ENCODE peak calls at places on chromosomes 5 and 9, in nine cellular contexts. X, I, H, Q, F, A, Z, K and V are unnamed samples.
A peak's percentile ranks its signal among the peaks of the same experiment; 100 is the strongest.

GRCh38 chr5:31889131-31889561 is 250.2 kb downstream of the PDZD2 start:
- DNase-seq in Z (no peak), K (no peak), I (no peak), H (no peak), A (no peak), X (no peak), F (no peak), Q (no peak), V (peak; percentile 6)

GRCh38 chr9:134983094-134983493 is 65.4 kb upstream of the FCN1 start:
- DNase-seq in F (peak; percentile 11), Z (no peak), I (no peak), K (no peak), X (no peak), A (peak; percentile 44), Q (no peak), H (peak; percentile 58), V (no peak)

GRCh38 chr5:53381-54174 is 38.4 kb upstream of the PLEKHG4B start:
- DNase-seq in K (no peak), Q (no peak), A (no peak), I (peak; percentile 60), F (peak; percentile 37), X (no peak), H (no peak), Z (no peak), V (no peak)

GRCh38 chr9:95516736-95517558 is at the start of gene PTCH1:
- DNase-seq in K (peak; percentile 45), X (peak; percentile 36), I (peak; percentile 47), H (peak; percentile 36), F (peak; percentile 72), A (peak; percentile 81), Z (no peak), Q (no peak), V (peak; percentile 55)

GRCh38 chr9:105127863-105128220 is 116.6 kb upstream of the SLC44A1 start:
- DNase-seq in K (peak; percentile 36), H (no peak), A (no peak), Q (no peak), I (no peak), F (peak; percentile 81), X (no peak), Z (no peak), V (no peak)

GRCh38 chr5:38515648-38516047 is 40.8 kb downstream of the LIFR start:
- DNase-seq in Q (no peak), Z (no peak), X (no peak), I (no peak), A (no peak), K (no peak), H (no peak), F (peak; percentile 61), V (peak; percentile 39)

GRCh38 chr9:89038354-89039091 is 47.3 kb downstream of the S1PR3 start:
- DNase-seq in K (no peak), Z (peak; percentile 73), X (no peak), H (no peak), F (peak; percentile 95), I (no peak), Q (peak; percentile 22), A (no peak), V (peak; percentile 98)

GRCh38 chr5:108380531-108381021 is 1.3 kb downstream of the FBXL17 start:
- DNase-seq in K (peak; percentile 31), X (peak; percentile 71), Q (peak; percentile 72), A (peak; percentile 88), Z (no peak), H (peak; percentile 63), F (peak; percentile 49), I (peak; percentile 42), V (peak; percentile 27)

GRCh38 chr5:110371725-110372041 is 354.8 kb downstream of the TMEM232 start:
- DNase-seq in H (no peak), A (no peak), K (no peak), I (no peak), Z (no peak), Q (no peak), F (no peak), X (no peak), V (no peak)

GRCh38 chr5:90022002-90022710 is 387.4 kb downstream of the CETN3 start:
- DNase-seq in Z (no peak), F (peak; percentile 52), H (no peak), A (no peak), X (no peak), Q (no peak), I (no peak), K (no peak), V (peak; percentile 27)

GRCh38 chr9:95105519-95106287 is 211.8 kb downstream of the FANCC start:
- DNase-seq in X (no peak), Q (no peak), F (no peak), H (no peak), A (peak; percentile 46), K (peak; percentile 44), I (no peak), Z (peak; percentile 81), V (no peak)

GRCh38 chr5:82352146-82352791 is 74.1 kb upstream of the RPS23 start:
- DNase-seq in F (no peak), I (no peak), H (no peak), K (no peak), A (no peak), X (no peak), Q (no peak), Z (peak; percentile 17), V (no peak)
- TF ChIP-seq CTCF in F (no peak), I (no peak), H (no peak), K (no peak), A (no peak), X (no peak), Q (no peak), Z (no peak), V (no peak)

DNA sequence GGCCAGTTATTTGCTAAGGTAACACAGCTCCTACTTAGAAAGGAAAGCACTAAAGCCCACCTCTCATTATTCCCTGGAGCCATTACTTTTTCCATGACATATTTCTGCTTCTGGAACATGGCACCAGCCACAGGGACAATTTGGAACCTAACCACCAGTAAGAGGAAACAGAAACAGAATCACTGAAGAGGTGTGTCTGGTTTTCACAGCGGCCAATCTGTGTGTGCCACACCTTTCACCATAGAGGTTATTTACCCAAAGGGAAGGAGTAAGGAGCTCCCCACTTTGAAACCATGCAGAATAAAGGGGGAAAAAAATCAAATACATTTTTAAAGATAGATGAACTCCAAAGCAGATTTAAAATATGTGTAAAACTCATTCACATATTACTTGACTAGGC is 21.1 kb downstream of the PRUNE2 start:
- DNase-seq in Q (no peak), X (no peak), K (no peak), A (no peak), Z (no peak), F (no peak), I (no peak), H (no peak), V (no peak)
- H3K4me1 ChIP-seq in Q (no peaks in the 10 kb centered on the region), X (no peaks in the 10 kb centered on the region), K (no peaks in the 10 kb centered on the region), A (no peaks in the 10 kb centered on the region), Z (no peaks in the 10 kb centered on the region), F (no peaks in the 10 kb centered on the region), I (no peaks in the 10 kb centered on the region), H (no peaks in the 10 kb centered on the region), V (no peaks in the 10 kb centered on the region)

DNA sequence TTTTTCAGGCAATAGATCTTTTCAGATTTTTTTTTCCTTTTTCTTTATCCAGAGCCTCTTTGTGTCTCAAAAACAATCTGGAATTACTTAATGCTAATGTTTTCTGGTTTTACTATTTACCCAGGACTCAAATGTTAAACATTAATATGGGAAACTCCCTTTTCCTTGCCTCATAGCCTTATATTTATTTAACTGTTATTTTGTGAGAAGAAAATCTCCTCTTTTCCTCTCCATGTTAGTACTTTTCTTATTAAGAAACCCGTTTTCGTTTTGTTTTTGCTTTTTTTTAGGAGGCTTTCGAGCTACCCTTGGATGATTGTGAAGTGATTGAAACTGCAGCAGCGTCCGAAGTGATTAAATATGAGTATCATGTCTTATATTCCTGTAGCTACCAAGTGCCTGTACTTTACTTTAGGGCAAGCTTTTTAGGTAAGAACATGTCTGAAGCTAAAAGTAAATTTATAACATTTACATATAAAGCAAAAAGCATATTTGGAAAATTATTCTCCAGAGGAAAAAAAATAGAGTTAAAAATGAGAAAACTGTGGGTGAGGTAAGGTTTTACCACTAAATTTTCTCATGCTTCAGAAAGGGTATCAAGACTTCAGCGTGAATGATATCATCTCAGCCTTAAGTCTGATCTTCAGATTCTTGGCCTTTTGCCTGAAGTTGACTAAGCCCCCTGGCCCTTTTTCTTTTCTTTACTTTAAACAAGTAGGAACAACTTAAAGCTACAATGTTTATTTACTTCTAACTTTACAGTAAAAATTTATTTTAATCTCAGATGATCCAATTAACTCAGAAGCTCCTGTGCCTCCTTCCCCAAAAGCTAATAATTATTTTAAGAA is 113.8 kb downstream of the RPS23 start:
- DNase-seq in H (no peak), X (no peak), K (no peak), F (peak; percentile 63), A (no peak), Q (no peak), I (no peak), Z (no peak), V (peak; percentile 92)
- H3K4me3 ChIP-seq in H (no peak overlapping the region), X (no peak overlapping the region), K (no peak overlapping the region), F (no peak overlapping the region), A (no peak overlapping the region), Q (no peak overlapping the region), I (no peak overlapping the region), Z (no peak overlapping the region), V (peak overlapping the region; percentile 4)

GRCh38 chr5:20353481-20353880 is 365.5 kb upstream of the CDH18 start:
- DNase-seq in K (peak; percentile 59), A (no peak), Q (no peak), X (no peak), I (no peak), F (no peak), Z (no peak), H (no peak), V (no peak)
- TF ChIP-seq CTCF in K (no peak), A (no peak), Q (no peak), X (no peak), I (no peak), F (no peak), Z (no peak), H (no peak), V (no peak)

DNA sequence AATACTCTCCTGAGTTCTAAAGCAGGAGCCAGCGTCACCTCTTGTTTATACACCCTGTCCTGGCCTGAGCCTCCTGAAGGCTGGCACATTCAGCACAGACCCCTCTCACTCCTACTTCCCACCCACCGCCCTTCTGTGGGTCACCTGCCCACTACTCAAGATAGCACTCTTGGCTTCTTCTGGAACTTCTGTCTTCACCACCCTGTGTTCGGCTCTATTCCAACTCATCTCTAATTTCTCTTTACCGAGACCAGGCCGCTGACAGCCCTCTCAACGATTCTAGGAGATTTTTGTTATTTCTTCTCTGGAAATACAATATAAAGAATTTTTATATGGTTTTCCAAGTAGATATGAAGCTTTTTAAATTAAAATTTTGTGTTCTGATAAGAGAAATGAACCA is 57.4 kb downstream of the IRF1 start:
- DNase-seq in X (no peak), K (no peak), Z (no peak), A (no peak), H (no peak), Q (no peak), I (no peak), F (no peak), V (no peak)
- H3K4me1 ChIP-seq in X (peaks cover 97% of the 10 kb centered on the region), K (peaks cover 19% of the 10 kb centered on the region), Z (peaks cover 17% of the 10 kb centered on the region), A (peaks cover 23% of the 10 kb centered on the region), H (peaks cover 99% of the 10 kb centered on the region), Q (peaks cover 88% of the 10 kb centered on the region), I (peaks cover 45% of the 10 kb centered on the region), F (peaks cover 11% of the 10 kb centered on the region), V (peaks cover 39% of the 10 kb centered on the region)